ENCODE peak calls at places on chromosome 3, in four cellular contexts. I is transverse colon, T is GM12865, Q is NCI-H2081. W is an unnamed sample.

GRCh38 chr3:104145164-104145563 is 1221.5 kb upstream of the ALCAM start:
- DNase-seq in I (no peak), T (no peak), Q (no peak), W (no peak)

GRCh38 chr3:175606650-175607318 is 747.6 kb downstream of the NAALADL2 start:
- DNase-seq in I (no peak), T (no peak), Q (peak), W (no peak)

GRCh38 chr3:45499529-45499928 is 95.0 kb upstream of the LIMD1 start:
- DNase-seq in I (no peak), T (no peak), Q (no peak), W (no peak)

GRCh38 chr3:8765528-8765927 is 3.9 kb downstream of the OXTR start:
- DNase-seq in I (no peak), T (no peak), Q (no peak), W (no peak)

GRCh38 chr3:48128779-48129178 is 59.4 kb downstream of the CDC25A start:
- DNase-seq in I (no peak), T (peak), Q (no peak), W (no peak)

GRCh38 chr3:184361532-184361931 is at the start of the genes CLCN2 and POLR2H:
- DNase-seq in I (peak), T (peak), Q (peak), W (peak)

GRCh38 chr3:108662141-108662738 is 72.7 kb downstream of the DZIP3 start:
- DNase-seq in I (no peak), T (peak), Q (peak), W (no peak)

GRCh38 chr3:138849541-138849940 is 14.8 kb upstream of the PIK3CB start:
- DNase-seq in I (no peak), T (no peak), Q (no peak), W (no peak)